ENCODE peak calls at places on chromosomes 6 and 20, in six cellular contexts. S, I, J, O, V and B are unnamed samples.

GRCh38 chr6:68639826-68640505 is 4.9 kb downstream of the ADGRB3 start:
- DNase-seq in V (no peak), S (no peak), I (no peak), O (no peak), J (no peak), B (no peak)

GRCh38 chr6:131787955-131788712 is 19.7 kb upstream of the ENPP1 start:
- DNase-seq in J (no peak), O (no peak), V (peak), S (no peak), I (no peak), B (no peak)

GRCh38 chr6:74651948-74652347 is 553.9 kb downstream of the COL12A1 start:
- DNase-seq in O (no peak), V (no peak), I (no peak), J (no peak), S (no peak), B (no peak)

GRCh38 chr6:161393292-161393691 is 119.4 kb upstream of the AGPAT4 start:
- DNase-seq in S (no peak), I (no peak), O (no peak), J (no peak), V (no peak), B (no peak)

GRCh38 chr6:166476061-166476591 is 93.4 kb upstream of the MPC1 start:
- DNase-seq in J (peak), S (no peak), V (no peak), O (no peak), I (no peak), B (no peak)

GRCh38 chr6:43627008-43627825 is 1.8 kb downstream of the GTPBP2 start:
- DNase-seq in I (peak), J (peak), V (peak), O (peak), S (no peak), B (no peak)

GRCh38 chr20:1894471-1894950 is 696 bp upstream of the SIRPA start:
- DNase-seq in S (peak), V (peak), J (peak), O (no peak), I (peak), B (peak)

GRCh38 chr6:38404355-38404754 is 235.4 kb downstream of the BTBD9 start:
- DNase-seq in O (peak), S (no peak), J (no peak), I (no peak), V (no peak), B (no peak)

GRCh38 chr6:16596890-16597331 is 164.3 kb downstream of the ATXN1 start:
- DNase-seq in I (no peak), O (peak), S (no peak), J (no peak), V (no peak), B (no peak)

GRCh38 chr6:30770164-30770563 is 25.8 kb upstream of the IER3 start:
- DNase-seq in O (peak), V (no peak), I (no peak), S (no peak), J (no peak), B (no peak)

GRCh38 chr6:8131265-8131897 is 29.0 kb upstream of the EEF1E1 start:
- DNase-seq in V (peak), I (no peak), S (peak), J (no peak), O (peak), B (peak)

GRCh38 chr20:49987015-49987867 is 4.5 kb downstream of the SNAI1 start:
- DNase-seq in O (no peak), I (no peak), S (no peak), V (no peak), J (no peak), B (no peak)

GRCh38 chr6:52877168-52877567 is 32.3 kb downstream of the GSTA3 start:
- DNase-seq in V (peak), O (peak), S (no peak), J (no peak), I (no peak), B (no peak)

GRCh38 chr6:98657764-98658163 is 176.6 kb upstream of the POU3F2 start:
- DNase-seq in O (peak), V (peak), S (peak), J (no peak), I (no peak), B (peak)

GRCh38 chr20:57589728-57590484 is 29.0 kb downstream of the PCK1 start:
- DNase-seq in S (no peak), I (no peak), V (peak), J (peak), O (no peak), B (no peak)

GRCh38 chr20:53757472-53757913 is 163.9 kb upstream of the ZNF217 start:
- DNase-seq in V (no peak), S (no peak), J (no peak), I (no peak), O (peak), B (no peak)

GRCh38 chr6:51411726-51412125 is 593.1 kb downstream of the TFAP2B start:
- DNase-seq in S (no peak), O (no peak), I (no peak), V (no peak), J (no peak), B (no peak)

GRCh38 chr6:169957351-169957963 is 206.0 kb downstream of the ERMARD start:
- DNase-seq in J (peak), O (no peak), S (no peak), V (no peak), I (peak), B (no peak)

GRCh38 chr6:79536615-79536968 is 638 bp downstream of the LCA5 start:
- DNase-seq in I (peak), S (peak), J (no peak), O (peak), V (peak), B (no peak)

GRCh38 chr6:42841844-42842584 is 37.4 kb upstream of the RPL7L1 start:
- DNase-seq in V (no peak), I (no peak), S (no peak), J (no peak), O (no peak), B (no peak)

GRCh38 chr20:25319241-25320034 is 71.2 kb downstream of the ABHD12 start:
- DNase-seq in O (no peak), V (no peak), S (no peak), I (no peak), J (peak), B (no peak)

GRCh38 chr20:20603339-20603990 is 109.0 kb downstream of the RALGAPA2 start:
- DNase-seq in O (peak), I (no peak), J (no peak), V (no peak), S (no peak), B (no peak)

GRCh38 chr20:50924261-50924660 is 7.0 kb downstream of the ADNP start:
- DNase-seq in S (no peak), O (no peak), I (no peak), V (no peak), J (no peak), B (no peak)

GRCh38 chr6:81606965-81607381 is 145.5 kb downstream of the TENT5A start:
- DNase-seq in V (no peak), O (peak), J (no peak), I (no peak), S (no peak), B (no peak)

GRCh38 chr6:155628315-155628714 is 172.7 kb upstream of the NOX3 start:
- DNase-seq in V (no peak), O (no peak), S (no peak), J (no peak), I (no peak), B (no peak)

GRCh38 chr6:12545837-12546658 is 170.5 kb upstream of the PHACTR1 start:
- DNase-seq in O (peak), I (no peak), S (no peak), J (no peak), V (no peak), B (no peak)

GRCh38 chr6:154510144-154510905 is at the start of gene CNKSR3:
- DNase-seq in J (peak), I (peak), S (peak), O (peak), V (peak), B (peak)

GRCh38 chr6:10951675-10952282 is 64.9 kb downstream of the SYCP2L start:
- DNase-seq in V (peak), O (peak), S (no peak), I (no peak), J (no peak), B (no peak)

GRCh38 chr6:99334526-99335127 is 14.8 kb downstream of the FAXC start:
- DNase-seq in S (no peak), V (peak), I (no peak), J (no peak), O (peak), B (no peak)

GRCh38 chr6:98579089-98579488 is 255.3 kb upstream of the POU3F2 start:
- DNase-seq in S (no peak), I (no peak), J (no peak), O (peak), V (no peak), B (no peak)

GRCh38 chr6:21731411-21732031 is 138.0 kb downstream of the SOX4 start:
- DNase-seq in O (peak), I (no peak), J (no peak), V (no peak), S (no peak), B (no peak)

GRCh38 chr6:217048-217659 is 75.1 kb upstream of the DUSP22 start:
- DNase-seq in O (no peak), S (peak), V (peak), I (no peak), J (no peak), B (no peak)

GRCh38 chr6:85364354-85364753 is 85.5 kb upstream of the NT5E start:
- DNase-seq in J (no peak), I (no peak), S (no peak), O (peak), V (peak), B (no peak)

GRCh38 chr6:116682334-116682712 is 1.3 kb downstream of the KPNA5 start:
- DNase-seq in J (no peak), S (no peak), I (no peak), V (peak), O (peak), B (no peak)

GRCh38 chr6:158153576-158153975 is 14.5 kb downstream of the SERAC1 start:
- DNase-seq in V (no peak), S (no peak), J (no peak), I (no peak), O (no peak), B (no peak)

DNA sequence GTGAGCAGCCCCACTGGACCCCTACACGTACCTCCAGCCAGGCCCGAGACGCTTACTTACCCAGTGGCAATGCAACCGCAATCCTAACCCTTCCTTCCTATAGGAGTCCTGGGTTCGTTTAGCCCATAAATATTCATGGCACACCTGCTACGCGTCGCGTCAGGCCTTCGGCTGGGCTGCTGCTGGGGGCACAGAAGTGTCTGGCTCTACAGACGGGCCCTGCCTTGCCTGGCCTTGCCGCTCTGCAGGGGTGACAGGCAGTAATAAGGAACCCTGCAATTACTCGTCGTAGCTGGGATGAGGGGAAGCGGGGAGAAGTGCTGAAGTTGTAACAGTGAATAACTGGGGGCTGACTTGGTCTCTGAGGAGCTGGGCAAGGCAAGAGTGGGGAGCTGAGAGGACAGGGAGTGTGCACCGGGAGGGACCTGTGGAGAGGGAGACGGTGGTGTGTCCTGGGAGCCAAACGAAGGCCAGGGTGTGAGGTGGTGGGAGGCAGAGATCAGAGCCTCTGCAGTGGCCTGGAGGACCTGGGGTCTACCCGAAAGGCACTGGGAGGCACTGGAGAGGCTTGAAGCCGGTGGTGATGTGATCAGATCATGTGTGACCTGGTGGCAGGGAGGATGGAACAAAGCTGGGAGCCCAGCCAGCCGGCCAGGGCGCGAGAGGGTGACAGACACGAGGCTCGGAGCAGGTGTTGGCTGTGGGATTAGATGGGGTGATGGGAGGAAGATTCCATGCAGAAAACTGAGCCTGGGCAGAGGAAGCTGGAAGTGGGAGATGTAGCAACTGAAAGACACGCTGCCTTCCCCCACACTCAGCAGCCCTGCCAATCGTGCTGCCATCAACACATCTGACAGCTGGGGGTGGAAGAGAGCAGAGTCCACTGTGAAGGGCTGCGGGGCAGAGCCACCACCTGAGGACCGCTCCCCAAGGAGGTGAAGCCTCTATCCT is 36.4 kb downstream of the PSMG4 start:
- DNase-seq in O (no peak), I (no peak), J (peak), S (no peak), V (peak), B (no peak)
- TF ChIP-seq CTCF in O (peak), I (no peak), J (peak), S (peak), V (peak), B (peak)

DNA sequence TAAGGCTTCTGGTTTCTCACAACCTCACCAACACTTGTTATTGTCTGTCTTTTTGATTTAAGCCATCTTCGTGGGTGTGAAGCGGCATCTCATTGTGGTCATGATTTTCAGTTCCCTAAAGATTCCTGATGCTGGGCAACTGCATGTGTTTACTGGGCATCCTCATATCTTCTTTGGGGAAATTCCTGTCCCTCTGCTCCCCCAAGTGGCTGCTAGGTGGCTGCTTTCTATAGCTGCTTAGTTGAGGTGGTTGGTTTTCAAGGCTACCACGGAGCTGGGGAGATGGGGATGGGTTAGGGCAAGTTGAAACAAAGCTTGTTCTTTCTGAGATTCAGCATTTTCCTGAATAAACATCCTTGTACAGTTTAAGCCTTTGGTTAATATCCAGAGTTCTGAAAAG is 403.9 kb upstream of the SULF2 start:
- DNase-seq in J (no peak), I (no peak), V (no peak), O (peak), S (no peak), B (no peak)
- TF ChIP-seq CTCF in J (no peak), I (no peak), V (peak), O (peak), S (peak), B (peak)

DNA sequence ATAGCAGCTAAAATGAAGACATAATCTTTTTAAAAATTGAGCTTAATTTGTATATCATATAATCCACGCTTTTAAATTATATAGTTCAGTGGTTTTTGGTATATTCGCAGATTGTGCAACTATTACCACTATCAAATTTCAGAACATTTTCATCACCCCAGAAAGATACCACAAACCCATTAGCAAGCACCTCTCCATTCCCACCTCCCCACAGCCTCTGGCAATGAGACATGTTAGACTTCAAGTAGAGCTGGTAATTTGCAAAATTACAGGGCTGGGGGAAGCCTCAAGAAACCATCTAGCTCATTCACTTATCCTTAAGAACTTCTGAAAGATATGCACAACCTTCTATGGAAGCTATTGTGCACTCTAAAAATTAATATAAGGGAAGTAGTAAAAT is 37.2 kb downstream of the TRMT6 start:
- DNase-seq in S (no peak), J (no peak), O (no peak), V (no peak), I (no peak), B (no peak)
- TF ChIP-seq CTCF in S (no peak), J (no peak), O (no peak), V (no peak), I (no peak), B (no peak)

GRCh38 chr20:17966432-17967312 is 1.9 kb downstream of the SNX5 start:
- DNase-seq in V (peak), O (no peak), S (no peak), J (no peak), I (no peak), B (no peak)
- TF ChIP-seq CTCF in V (peak), O (peak), S (peak), J (no peak), I (no peak), B (peak)

DNA sequence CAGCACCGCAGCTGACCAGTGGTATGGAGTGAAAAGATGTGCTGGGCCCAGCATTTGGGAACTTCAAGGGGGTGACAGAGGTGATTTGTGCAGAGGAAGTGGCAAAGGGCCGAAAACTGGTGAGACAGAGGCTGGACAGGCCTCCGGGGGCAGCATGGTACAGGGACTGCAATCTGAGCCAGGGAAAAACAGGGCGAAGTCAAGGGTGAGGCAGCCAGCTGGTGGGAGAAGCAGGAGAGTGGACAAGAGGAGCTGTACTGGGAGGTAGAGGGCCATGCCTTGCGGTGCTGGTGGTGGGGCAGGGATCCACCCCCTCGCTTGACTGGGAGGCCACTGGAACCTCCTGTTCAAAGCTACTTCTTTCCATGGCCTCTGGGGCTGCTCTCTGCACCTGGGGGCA is 7.3 kb upstream of the GFRA4 start:
- DNase-seq in S (no peak), V (no peak), O (no peak), I (no peak), J (peak), B (no peak)
- TF ChIP-seq CTCF in S (no peak), V (no peak), O (peak), I (no peak), J (no peak), B (peak)

GRCh38 chr6:129281173-129281796 is 398.3 kb downstream of the LAMA2 start:
- DNase-seq in I (no peak), S (no peak), J (no peak), O (no peak), V (no peak), B (no peak)

GRCh38 chr6:129279343-129280104 is 396.6 kb downstream of the LAMA2 start:
- DNase-seq in J (no peak), O (peak), V (no peak), I (no peak), S (no peak), B (no peak)

GRCh38 chr6:129284225-129284624 is 401.3 kb downstream of the LAMA2 start:
- DNase-seq in O (no peak), V (no peak), I (no peak), S (no peak), J (no peak), B (no peak)

GRCh38 chr6:129280719-129281118 is 397.8 kb downstream of the LAMA2 start:
- DNase-seq in O (no peak), I (no peak), S (no peak), V (no peak), J (no peak), B (no peak)

GRCh38 chr6:129282053-129282452 is 399.1 kb downstream of the LAMA2 start:
- DNase-seq in I (no peak), V (no peak), S (no peak), O (no peak), J (no peak), B (no peak)
- TF ChIP-seq CTCF in I (no peak), V (no peak), S (no peak), O (no peak), J (no peak), B (no peak)

GRCh38 chr20:14647016-14647415 is 309.6 kb upstream of the FLRT3 start:
- DNase-seq in O (no peak), V (no peak), J (no peak), S (no peak), I (no peak), B (no peak)

GRCh38 chr20:14644698-14645097 is 307.3 kb upstream of the FLRT3 start:
- DNase-seq in V (no peak), S (no peak), O (no peak), I (no peak), J (no peak), B (no peak)

GRCh38 chr20:14637441-14637840 is 300.0 kb upstream of the FLRT3 start:
- DNase-seq in J (no peak), O (no peak), S (no peak), I (no peak), V (no peak), B (no peak)

DNA sequence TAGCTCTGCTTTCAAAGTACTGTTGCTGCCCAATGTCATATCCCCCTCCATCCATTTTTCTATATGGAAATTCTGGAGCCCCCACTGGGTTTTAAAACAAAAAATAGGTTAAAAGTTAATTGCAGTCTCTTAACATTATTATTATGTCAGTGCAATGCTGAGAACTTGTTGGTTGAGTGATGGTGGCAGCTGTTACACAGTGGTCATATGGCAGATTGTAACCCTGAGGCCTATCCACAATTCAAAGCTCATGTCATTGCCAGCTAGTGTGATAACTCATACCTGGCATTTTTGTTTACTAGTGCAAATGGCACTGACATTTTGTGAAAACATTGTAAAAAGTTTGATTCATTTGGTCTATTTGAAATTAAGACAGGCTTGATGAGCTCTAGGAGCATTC is 305.7 kb upstream of the FLRT3 start:
- DNase-seq in S (no peak), V (no peak), J (no peak), I (no peak), O (no peak), B (no peak)
- TF ChIP-seq CTCF in S (no peak), V (no peak), J (no peak), I (no peak), O (no peak), B (no peak)

GRCh38 chr6:94636780-94637385 is 940.5 kb upstream of the MANEA start:
- DNase-seq in V (peak), I (no peak), S (no peak), J (no peak), O (peak), B (no peak)
- TF ChIP-seq CTCF in V (peak), I (no peak), S (peak), J (no peak), O (peak), B (peak)

GRCh38 chr20:32207626-32208498 is at the start of the genes PLAGL2 and POFUT1:
- DNase-seq in I (peak), V (peak), J (peak), S (peak), O (peak), B (peak)
- TF ChIP-seq CTCF in I (no peak), V (peak), J (peak), S (peak), O (peak), B (peak)